ENCODE peak calls at places on chromosomes 7 and 10, in four cellular contexts. X is heart left ventricle, F is vagina, H is tibial nerve. K is an unnamed sample. For H3K27me3 and H3K4me1, the result is how much of the 10 kb centered on the place peaks cover.

GRCh38 chr10:113199459-113199858 is 249.4 kb downstream of the TCF7L2 start:
- DNase-seq in X (no peak), F (no peak), H (no peak), K (no peak)

GRCh38 chr10:81018898-81019890 is 481.5 kb downstream of the SH2D4B start:
- DNase-seq in X (no peak), F (no peak), H (no peak), K (no peak)

GRCh38 chr7:96825285-96825684 is 115.6 kb upstream of the SEM1 start:
- DNase-seq in X (no peak), F (no peak), H (no peak), K (no peak)

GRCh38 chr10:35498693-35499092 is 106.4 kb upstream of the GJD4 start:
- DNase-seq in X (no peak), F (no peak), H (no peak), K (no peak)

GRCh38 chr7:47565841-47566240 is 16.1 kb downstream of the TNS3 start:
- DNase-seq in X (no peak), F (no peak), H (no peak), K (no peak)

GRCh38 chr10:32600317-32600716 is 154.4 kb downstream of the CCDC7 start:
- DNase-seq in X (no peak), F (no peak), H (no peak), K (no peak)

GRCh38 chr10:132571565-132572544 is 34.3 kb downstream of the INPP5A start:
- DNase-seq in X (peak), F (no peak), H (no peak), K (no peak)

GRCh38 chr7:32147909-32148308 is 77.7 kb upstream of the PDE1C start:
- DNase-seq in X (no peak), F (no peak), H (no peak), K (no peak)

GRCh38 chr7:106659369-106659962 is 1.5 kb downstream of the CCDC71L start:
- DNase-seq in X (no peak), F (no peak), H (no peak), K (no peak)

GRCh38 chr10:17607060-17607459 is 10.1 kb downstream of the HACD1 start:
- DNase-seq in X (no peak), F (no peak), H (no peak), K (no peak)

GRCh38 chr10:36612436-36612835 is 513.0 kb upstream of the ANKRD30A start:
- DNase-seq in X (no peak), F (no peak), H (no peak), K (no peak)

GRCh38 chr10:132462463-132463332 is 65.7 kb downstream of the PWWP2B start:
- DNase-seq in X (peak), F (no peak), H (no peak), K (no peak)

GRCh38 chr7:107165341-107165740 is 3.5 kb upstream of the HBP1 start:
- DNase-seq in X (no peak), F (no peak), H (no peak), K (no peak)

GRCh38 chr7:158611541-158611940 is 23.9 kb upstream of the PTPRN2 start:
- DNase-seq in X (no peak), F (no peak), H (no peak), K (no peak)

GRCh38 chr10:123778719-123779118 is 112.6 kb downstream of the GPR26 start:
- DNase-seq in X (no peak), F (no peak), H (no peak), K (no peak)

GRCh38 chr10:123772645-123773508 is 106.7 kb downstream of the GPR26 start:
- DNase-seq in X (no peak), F (no peak), H (no peak), K (no peak)

GRCh38 chr10:123771877-123772644 is 105.9 kb downstream of the GPR26 start:
- DNase-seq in X (no peak), F (no peak), H (no peak), K (no peak)

GRCh38 chr10:123777881-123778280 is 111.7 kb downstream of the GPR26 start:
- DNase-seq in X (no peak), F (no peak), H (no peak), K (no peak)

GRCh38 chr10:123774075-123774742 is 108.1 kb downstream of the GPR26 start:
- DNase-seq in X (no peak), F (no peak), H (no peak), K (no peak)
- H3K27me3 ChIP-seq in X (under half), F (under half), H (under half), K (under half)

GRCh38 chr7:36114355-36114754 is 38.7 kb upstream of the EEPD1 start:
- DNase-seq in X (no peak), F (no peak), H (no peak), K (no peak)
- H3K4me1 ChIP-seq in X (under half), F (under half), H (under half), K (under half)

GRCh38 chr7:120591-120991 is 71.8 kb upstream of the FAM20C start:
- DNase-seq in X (no peak), F (peak), H (no peak), K (no peak)

GRCh38 chr7:118068-118802 is 74.1 kb upstream of the FAM20C start:
- DNase-seq in X (no peak), F (peak), H (no peak), K (no peak)

GRCh38 chr7:119377-120163 is 72.8 kb upstream of the FAM20C start:
- DNase-seq in X (peak), F (peak), H (peak), K (peak)

GRCh38 chr7:120164-120555 is 72.2 kb upstream of the FAM20C start:
- DNase-seq in X (no peak), F (no peak), H (no peak), K (no peak)

DNA sequence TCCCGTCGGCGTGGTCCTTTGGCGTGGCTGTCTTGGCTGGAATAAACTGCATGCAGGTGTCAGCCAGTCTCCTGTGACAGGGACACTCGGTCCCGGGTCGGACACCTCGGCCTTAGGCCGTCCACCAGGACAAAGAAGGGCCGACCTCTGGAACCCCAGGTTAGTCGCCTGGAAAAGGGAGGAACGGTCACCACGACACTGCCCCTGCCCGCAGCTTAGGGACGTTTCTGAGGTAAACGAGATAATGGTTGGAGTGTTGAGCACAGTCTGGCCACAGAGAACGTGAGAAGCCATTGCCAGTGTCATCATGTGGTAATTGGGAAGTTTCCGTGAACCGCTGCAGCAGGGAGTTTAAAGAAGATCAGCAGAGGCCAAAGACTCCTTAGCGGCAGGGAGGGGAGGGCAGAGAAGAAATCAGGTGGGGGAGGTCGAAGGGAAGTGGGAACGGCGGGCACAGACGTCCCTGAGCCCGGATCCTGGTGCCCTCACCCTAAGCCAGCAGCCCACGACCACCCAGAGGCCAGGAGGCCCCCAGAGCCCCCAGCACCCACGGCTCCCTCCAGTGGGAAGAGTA is 73.5 kb upstream of the FAM20C start:
- DNase-seq in X (no peak), F (peak), H (no peak), K (no peak)
- H3K27ac ChIP-seq in X (no peak), F (no peak), H (peak), K (peak)

DNA sequence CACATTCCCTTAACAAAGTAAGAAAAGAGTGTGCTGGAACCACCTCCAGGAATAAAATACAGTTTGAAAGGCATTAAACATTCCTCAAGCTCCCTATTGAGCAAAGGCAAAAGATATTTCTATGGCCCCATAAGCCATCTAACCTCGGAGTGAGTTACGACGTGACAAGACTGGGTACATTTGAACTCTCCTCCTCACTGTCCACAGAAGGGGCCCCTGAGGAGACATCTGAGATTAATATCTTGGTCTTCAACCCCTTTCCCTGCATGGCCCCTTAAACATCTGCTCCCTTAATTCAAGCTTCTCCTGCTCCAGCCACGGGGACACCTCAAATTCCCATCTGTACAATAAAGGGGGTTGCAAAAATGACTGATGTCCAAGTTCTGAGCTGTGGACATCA is 526 bp downstream of the GIMAP1 start:
- DNase-seq in X (no peak), F (no peak), H (no peak), K (no peak)
- H3K27me3 ChIP-seq in X (under half), F (under half), H (under half), K (under half)

DNA sequence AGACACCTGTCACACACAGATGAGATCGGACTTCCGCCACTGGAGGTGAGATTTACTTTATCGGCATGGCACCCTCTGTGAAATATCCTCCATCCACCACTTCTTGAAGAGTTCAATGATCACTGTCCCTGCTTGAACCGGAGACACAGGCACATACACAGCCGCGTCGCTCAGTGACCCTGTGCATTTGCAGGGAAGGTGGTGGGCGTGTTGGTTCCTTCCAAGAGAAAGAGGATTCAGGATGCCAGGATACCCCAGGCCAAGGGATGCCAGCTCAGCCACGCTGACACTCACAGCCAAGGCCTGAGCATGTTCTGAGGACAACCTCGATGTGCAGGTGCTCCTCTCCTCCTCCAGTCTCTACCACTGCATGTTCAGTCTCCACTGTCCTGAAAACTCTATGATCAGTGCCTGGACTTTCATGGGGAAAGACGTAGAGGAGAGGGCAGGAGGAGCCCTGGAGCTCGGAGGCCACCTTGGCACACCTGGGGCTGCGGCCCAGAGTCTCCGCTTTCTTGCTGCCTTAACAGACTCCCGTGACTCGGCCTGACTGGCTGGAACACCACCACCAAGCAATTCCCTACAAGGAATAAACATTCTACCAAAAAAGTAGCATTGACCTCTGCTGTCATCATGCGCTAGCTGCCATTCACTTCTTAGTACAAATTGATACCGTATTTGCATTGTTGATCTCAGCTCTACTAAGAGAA is 115.2 kb downstream of the TCERG1L start:
- DNase-seq in X (no peak), F (no peak), H (no peak), K (no peak)
- H3K4me1 ChIP-seq in X (under half), F (under half), H (under half), K (under half)

GRCh38 chr10:97573672-97574071 is 1.1 kb downstream of the ANKRD2 start:
- DNase-seq in X (no peak), F (no peak), H (no peak), K (no peak)

GRCh38 chr10:97573021-97573420 is 442 bp downstream of the ANKRD2 start:
- DNase-seq in X (no peak), F (no peak), H (no peak), K (no peak)

GRCh38 chr10:97575101-97575668 is 2.6 kb downstream of the ANKRD2 start:
- DNase-seq in X (no peak), F (no peak), H (no peak), K (no peak)

GRCh38 chr10:97572214-97572989 is at the start of gene ANKRD2:
- DNase-seq in X (peak), F (no peak), H (peak), K (peak)

GRCh38 chr10:97574374-97575100 is 2.0 kb downstream of the ANKRD2 start:
- DNase-seq in X (peak), F (no peak), H (no peak), K (peak)
- H3K27ac ChIP-seq in X (peak), F (no peak), H (no peak), K (peak)

K was measured in heart right ventricle.